ENCODE peak calls at places on chromosome 15, in eight cellular contexts. L is cardiac muscle cell, F is NB4, X is RWPE1, Z is AG09309, C is progenitor cell of endocrine pancreas, M is ovary, A is DND-41. U is an unnamed sample.

GRCh38 chr15:73273181-73274002 is 95.4 kb downstream of the HCN4 start:
- DNase-seq in L (peak), F (peak), X (peak), Z (peak), C (peak), M (peak), A (peak), U (peak)

GRCh38 chr15:88624156-88624970 is 3.2 kb downstream of the AEN start:
- DNase-seq in L (peak), F (peak), X (no peak), Z (no peak), C (no peak), M (no peak), A (peak), U (no peak)

GRCh38 chr15:90413411-90414379 is 25.7 kb downstream of the IQGAP1 start:
- DNase-seq in L (no peak), F (no peak), X (no peak), Z (no peak), C (no peak), M (no peak), A (no peak), U (no peak)

GRCh38 chr15:34161329-34161953 is 48.5 kb downstream of the KATNBL1 start:
- DNase-seq in L (no peak), F (peak), X (peak), Z (no peak), C (no peak), M (no peak), A (no peak), U (no peak)

GRCh38 chr15:26864664-26865191 is 2.1 kb upstream of the GABRA5 start:
- DNase-seq in L (peak), F (peak), X (peak), Z (peak), C (no peak), M (no peak), A (peak), U (no peak)

GRCh38 chr15:82093774-82094211 is 48.0 kb upstream of the MEX3B start:
- DNase-seq in L (no peak), F (peak), X (peak), Z (peak), C (no peak), M (no peak), A (no peak), U (no peak)

GRCh38 chr15:44186724-44187123 is 8.3 kb downstream of the FRMD5 start:
- DNase-seq in L (peak), F (no peak), X (no peak), Z (no peak), C (no peak), M (no peak), A (no peak), U (no peak)

GRCh38 chr15:78734441-78735064 is 76.7 kb downstream of the ADAMTS7 start:
- DNase-seq in L (no peak), F (no peak), X (no peak), Z (no peak), C (no peak), M (no peak), A (no peak), U (no peak)

GRCh38 chr15:74159773-74160172 is 13.7 kb upstream of the ISLR start:
- DNase-seq in L (no peak), F (no peak), X (no peak), Z (no peak), C (no peak), M (no peak), A (no peak), U (no peak)

GRCh38 chr15:77107531-77108355 is 36.8 kb upstream of the TSPAN3 start:
- DNase-seq in L (peak), F (peak), X (peak), Z (no peak), C (peak), M (peak), A (peak), U (no peak)

GRCh38 chr15:73504885-73505284 is 61.9 kb downstream of the REC114 start:
- DNase-seq in L (no peak), F (no peak), X (no peak), Z (no peak), C (no peak), M (no peak), A (no peak), U (no peak)

GRCh38 chr15:92891533-92892200 is 8.5 kb upstream of the CHD2 start:
- DNase-seq in L (no peak), F (no peak), X (no peak), Z (no peak), C (no peak), M (no peak), A (no peak), U (no peak)

GRCh38 chr15:98428253-98428989 is 219.9 kb upstream of the IGF1R start:
- DNase-seq in L (peak), F (peak), X (peak), Z (peak), C (peak), M (peak), A (no peak), U (peak)

GRCh38 chr15:100112061-100112420 is 229.7 kb downstream of the ADAMTS17 start:
- DNase-seq in L (no peak), F (no peak), X (no peak), Z (no peak), C (no peak), M (no peak), A (no peak), U (no peak)

GRCh38 chr15:90845201-90845949 is 23.0 kb upstream of the FURIN start:
- DNase-seq in L (no peak), F (peak), X (peak), Z (peak), C (no peak), M (no peak), A (no peak), U (no peak)

GRCh38 chr15:65338366-65338765 is 33.9 kb downstream of the RNU5B-1 start:
- DNase-seq in L (no peak), F (no peak), X (no peak), Z (no peak), C (no peak), M (no peak), A (no peak), U (no peak)

GRCh38 chr15:51191072-51191665 is 96.5 kb upstream of the TNFAIP8L3 start:
- DNase-seq in L (peak), F (no peak), X (no peak), Z (no peak), C (no peak), M (no peak), A (no peak), U (no peak)

GRCh38 chr15:76333720-76334437 is 2.7 kb upstream of the ISL2 start:
- DNase-seq in L (peak), F (peak), X (peak), Z (no peak), C (no peak), M (no peak), A (no peak), U (no peak)

GRCh38 chr15:26134152-26134551 is 271.0 kb upstream of the ATP10A start:
- DNase-seq in L (no peak), F (no peak), X (no peak), Z (no peak), C (no peak), M (no peak), A (no peak), U (no peak)

GRCh38 chr15:74768771-74769342 is 13.0 kb upstream of the CSK start:
- DNase-seq in L (peak), F (peak), X (peak), Z (no peak), C (peak), M (peak), A (peak), U (no peak)

GRCh38 chr15:68197170-68197492 is 8.0 kb downstream of the CALML4 start:
- DNase-seq in L (no peak), F (no peak), X (no peak), Z (no peak), C (no peak), M (no peak), A (no peak), U (no peak)

GRCh38 chr15:74458473-74458872 is 2.5 kb downstream of the UBL7 start:
- DNase-seq in L (no peak), F (no peak), X (no peak), Z (no peak), C (no peak), M (no peak), A (no peak), U (no peak)

GRCh38 chr15:77014137-77015081 is 19.5 kb downstream of the PSTPIP1 start:
- DNase-seq in L (no peak), F (peak), X (no peak), Z (no peak), C (no peak), M (no peak), A (no peak), U (no peak)

GRCh38 chr15:67878647-67879293 is 38.9 kb upstream of the RNU6-1 start:
- DNase-seq in L (no peak), F (peak), X (no peak), Z (no peak), C (no peak), M (no peak), A (no peak), U (no peak)

GRCh38 chr15:73928241-73928579 is 1.9 kb downstream of the LOXL1 start:
- DNase-seq in L (no peak), F (no peak), X (no peak), Z (no peak), C (no peak), M (no peak), A (no peak), U (no peak)

GRCh38 chr15:75049392-75049791 is 26.0 kb downstream of the PPCDC start:
- DNase-seq in L (no peak), F (no peak), X (no peak), Z (no peak), C (no peak), M (peak), A (no peak), U (no peak)

GRCh38 chr15:91055548-91056331 is 33.3 kb upstream of the VPS33B start:
- DNase-seq in L (peak), F (peak), X (peak), Z (peak), C (peak), M (no peak), A (peak), U (peak)

GRCh38 chr15:75178171-75178937 is 23.3 kb upstream of the C15orf39 start:
- DNase-seq in L (peak), F (peak), X (no peak), Z (no peak), C (peak), M (peak), A (no peak), U (no peak)

GRCh38 chr15:56782306-56782705 is 49.0 kb upstream of the ZNF280D start:
- DNase-seq in L (no peak), F (no peak), X (no peak), Z (no peak), C (no peak), M (no peak), A (no peak), U (no peak)

GRCh38 chr15:99826146-99826745 is 93.0 kb upstream of the LYSMD4 start:
- DNase-seq in L (no peak), F (no peak), X (no peak), Z (no peak), C (no peak), M (no peak), A (no peak), U (no peak)

GRCh38 chr15:80904941-80905532 is 84.6 kb downstream of the MESD start:
- DNase-seq in L (peak), F (no peak), X (no peak), Z (no peak), C (no peak), M (no peak), A (no peak), U (no peak)

DNA sequence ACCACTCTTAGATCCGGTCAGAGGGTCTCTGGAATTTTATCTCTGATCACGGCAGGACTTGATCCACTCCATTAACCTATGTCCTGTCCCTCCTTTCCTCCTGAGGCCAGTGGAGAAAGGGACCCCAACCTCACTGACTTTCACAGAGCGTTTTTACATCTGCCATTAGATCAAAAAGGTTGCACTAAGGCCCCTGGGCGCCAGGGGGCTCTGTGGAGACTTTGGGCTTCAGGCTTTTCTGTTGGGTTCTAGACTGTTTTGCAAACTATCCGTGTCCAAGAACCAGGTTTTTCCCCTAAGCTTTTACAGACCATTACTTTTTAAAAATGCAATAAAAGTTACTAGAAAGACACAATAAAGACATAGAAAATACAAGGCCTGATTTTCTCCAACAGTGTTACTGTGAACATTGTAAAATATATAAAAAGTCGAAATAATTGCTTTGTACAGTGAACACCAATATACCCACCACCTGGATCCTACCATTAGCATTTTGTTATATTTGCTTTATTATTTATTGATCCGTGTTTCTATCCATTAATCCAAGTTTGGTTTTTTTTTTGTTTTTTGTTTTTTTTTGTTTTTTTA is 159.7 kb downstream of the POLR2M start:
- DNase-seq in L (peak), F (peak), X (peak), Z (no peak), C (peak), M (no peak), A (peak), U (no peak)
- TF ChIP-seq CTCF in L (peak), F (peak), X (peak), Z (peak), C (peak), M (no peak), A (peak), U (peak)

DNA sequence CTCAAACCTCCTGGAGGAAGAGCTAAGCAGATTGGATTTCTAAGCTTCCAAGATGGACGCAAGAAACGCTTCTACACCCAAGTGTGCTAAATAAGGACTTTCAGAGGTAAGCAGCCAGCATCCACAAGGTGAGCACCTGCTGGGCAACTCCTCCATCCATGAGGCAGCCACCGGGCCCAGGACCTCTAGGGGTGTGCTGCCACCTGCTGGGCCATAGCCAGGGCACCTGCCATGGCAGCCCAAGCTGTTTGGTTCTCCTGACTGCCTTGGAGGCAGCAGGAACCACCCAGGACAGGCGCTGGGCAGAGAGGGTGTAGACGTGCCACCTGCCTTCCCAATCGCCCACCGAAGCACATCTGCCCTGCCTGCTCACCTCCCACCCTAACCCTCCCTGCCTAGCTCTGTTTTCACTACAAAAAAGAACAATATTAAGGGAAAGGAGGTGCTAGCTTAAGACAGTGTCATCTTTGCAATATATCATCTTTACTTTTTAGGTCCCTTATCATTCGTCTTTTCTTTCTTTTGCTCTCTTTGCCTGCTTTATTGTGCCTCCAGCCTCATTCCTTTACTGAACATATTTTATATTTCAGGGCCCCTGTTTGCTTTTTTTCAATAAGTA is 12.9 kb downstream of the C15orf62 start:
- DNase-seq in L (peak), F (peak), X (peak), Z (no peak), C (peak), M (no peak), A (peak), U (no peak)
- TF ChIP-seq CTCF in L (peak), F (peak), X (peak), Z (peak), C (peak), M (no peak), A (peak), U (peak)

DNA sequence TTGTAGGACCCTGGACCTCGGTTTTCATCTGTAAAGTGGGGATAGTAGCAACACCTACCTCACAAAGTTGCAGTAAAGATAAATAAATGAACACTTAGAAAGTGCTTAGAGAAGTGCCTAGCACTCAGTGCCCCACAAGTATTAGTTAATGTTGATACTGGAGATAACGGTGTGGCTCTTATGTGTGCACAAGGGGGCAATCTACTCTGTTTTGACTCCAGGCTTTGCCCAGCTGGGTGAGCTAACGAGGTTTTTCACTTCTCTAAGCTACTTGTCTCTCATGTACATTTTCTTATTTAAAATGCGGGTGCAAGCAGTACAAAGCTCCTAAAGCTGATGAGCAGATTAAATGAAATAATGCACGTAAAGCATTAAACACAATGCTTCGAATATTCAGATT is 193.5 kb upstream of the ICE2 start:
- DNase-seq in L (no peak), F (peak), X (no peak), Z (no peak), C (no peak), M (no peak), A (no peak), U (no peak)
- TF ChIP-seq CTCF in L (no peak), F (no peak), X (no peak), Z (no peak), C (no peak), M (no peak), A (no peak), U (no peak)

GRCh38 chr15:35912196-35912595 is 366.2 kb upstream of the DPH6 start:
- DNase-seq in L (no peak), F (no peak), X (no peak), Z (no peak), C (no peak), M (no peak), A (no peak), U (no peak)
- TF ChIP-seq CTCF in L (peak), F (no peak), X (no peak), Z (peak), C (no peak), M (no peak), A (no peak), U (peak)

GRCh38 chr15:39629376-39629775 is 48.5 kb downstream of the THBS1 start:
- DNase-seq in L (no peak), F (peak), X (peak), Z (no peak), C (no peak), M (no peak), A (no peak), U (no peak)

GRCh38 chr15:39628821-39629220 is 47.9 kb downstream of the THBS1 start:
- DNase-seq in L (no peak), F (no peak), X (no peak), Z (no peak), C (no peak), M (no peak), A (no peak), U (no peak)

GRCh38 chr15:39627456-39628130 is 46.7 kb downstream of the THBS1 start:
- DNase-seq in L (no peak), F (no peak), X (no peak), Z (no peak), C (no peak), M (no peak), A (no peak), U (no peak)

GRCh38 chr15:39629906-39630305 is 49.0 kb downstream of the THBS1 start:
- DNase-seq in L (no peak), F (no peak), X (peak), Z (no peak), C (no peak), M (no peak), A (no peak), U (no peak)

DNA sequence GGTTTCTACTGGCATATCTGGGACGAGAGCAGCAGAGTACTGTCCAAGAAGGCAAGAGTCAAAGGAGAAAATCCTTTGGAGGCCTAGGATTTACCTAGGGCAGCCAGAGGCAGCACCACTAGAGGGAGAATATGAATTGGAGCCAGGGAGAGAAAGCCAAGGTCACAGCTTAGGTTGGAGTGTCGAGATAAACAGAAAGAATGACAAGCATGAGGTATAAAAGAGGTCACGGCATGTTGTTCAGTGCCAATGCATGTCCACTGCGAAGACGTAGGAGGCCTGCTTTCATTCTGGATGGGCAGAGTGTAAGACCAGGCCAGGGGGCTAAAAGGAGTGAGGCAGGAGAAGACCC is 47.2 kb downstream of the THBS1 start:
- DNase-seq in L (peak), F (no peak), X (no peak), Z (no peak), C (no peak), M (no peak), A (no peak), U (no peak)
- TF ChIP-seq CTCF in L (peak), F (no peak), X (no peak), Z (peak), C (peak), M (no peak), A (no peak), U (peak)

GRCh38 chr15:32881528-32881927 is 163.7 kb downstream of the GREM1 start:
- DNase-seq in L (no peak), F (no peak), X (no peak), Z (no peak), C (no peak), M (no peak), A (no peak), U (no peak)

GRCh38 chr15:32877620-32878019 is 159.8 kb downstream of the GREM1 start:
- DNase-seq in L (no peak), F (no peak), X (no peak), Z (no peak), C (no peak), M (no peak), A (no peak), U (no peak)

GRCh38 chr15:32878342-32878741 is 160.5 kb downstream of the GREM1 start:
- DNase-seq in L (no peak), F (no peak), X (no peak), Z (no peak), C (no peak), M (no peak), A (no peak), U (no peak)

GRCh38 chr15:32878849-32879795 is 161.3 kb downstream of the GREM1 start:
- DNase-seq in L (no peak), F (no peak), X (no peak), Z (no peak), C (no peak), M (no peak), A (no peak), U (no peak)

DNA sequence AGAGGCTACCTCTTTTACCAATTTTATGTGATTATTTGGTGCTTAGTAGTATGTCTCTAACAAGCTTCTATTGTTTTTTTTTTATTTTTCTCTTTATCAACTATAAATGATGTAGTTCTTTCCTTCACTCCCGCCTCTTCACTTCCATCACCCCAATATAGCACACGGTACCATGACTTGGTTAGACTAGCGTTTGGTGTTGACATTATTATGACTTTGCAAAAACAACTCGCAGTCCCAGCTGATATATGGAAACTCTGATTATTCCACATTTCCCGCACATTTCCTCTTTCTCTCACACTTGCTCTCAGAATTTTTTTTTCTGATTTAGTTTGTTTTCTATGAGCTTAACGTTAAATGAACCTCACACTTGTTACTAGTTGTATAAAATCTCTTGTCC is 162.2 kb downstream of the GREM1 start:
- DNase-seq in L (no peak), F (no peak), X (no peak), Z (no peak), C (no peak), M (no peak), A (no peak), U (no peak)
- TF ChIP-seq CTCF in L (no peak), F (no peak), X (no peak), Z (no peak), C (no peak), M (no peak), A (no peak), U (no peak)

GRCh38 chr15:66675456-66675855 is 26.6 kb upstream of the SMAD6 start:
- DNase-seq in L (no peak), F (peak), X (no peak), Z (no peak), C (no peak), M (no peak), A (peak), U (no peak)
- TF ChIP-seq CTCF in L (no peak), F (no peak), X (no peak), Z (no peak), C (no peak), M (no peak), A (no peak), U (no peak)

U was measured in AG09319.